ENCODE peak calls at places on chromosomes 11 and 22, in seven cellular contexts. C is K562, M is HCT116, W is HepG2, S is SK-N-SH, N is GM12878, Z is H1. Q is an unnamed sample.

GRCh38 chr11:111213256-111213655 is 32.3 kb upstream of the POU2AF2 start:
- DNase-seq in Z (no peak), S (no peak), N (no peak), C (no peak), W (no peak), M (no peak), Q (no peak)

GRCh38 chr22:46140989-46141928 is 9.1 kb upstream of the PPARA start:
- DNase-seq in M (no peak), Z (no peak), N (no peak), C (no peak), W (no peak), S (no peak), Q (no peak)

GRCh38 chr11:67303989-67304411 is 670 bp downstream of the SSH3 start:
- DNase-seq in S (peak), W (no peak), M (no peak), N (no peak), C (no peak), Z (peak), Q (no peak)

GRCh38 chr22:19287076-19287724 is 4.3 kb downstream of the CLTCL1 start:
- DNase-seq in C (no peak), S (no peak), W (no peak), Z (no peak), M (no peak), N (no peak), Q (no peak)

GRCh38 chr11:13896175-13896989 is 66.1 kb upstream of the SPON1 start:
- DNase-seq in S (no peak), Z (no peak), C (no peak), W (no peak), M (no peak), N (no peak), Q (no peak)

GRCh38 chr22:25833676-25834075 is 91.7 kb downstream of the MYO18B start:
- DNase-seq in M (no peak), W (no peak), S (no peak), Z (no peak), C (no peak), N (no peak), Q (no peak)

GRCh38 chr11:110447897-110448522 is 18.3 kb downstream of the FDX1 start:
- DNase-seq in W (no peak), M (no peak), Z (no peak), N (no peak), C (no peak), S (no peak), Q (peak)

GRCh38 chr11:85643255-85643654 is 4.5 kb upstream of the TMEM126A start:
- DNase-seq in N (no peak), C (no peak), S (no peak), Z (no peak), W (no peak), M (no peak), Q (no peak)

GRCh38 chr22:41745968-41746367 is 46.7 kb downstream of the MEI1 start:
- DNase-seq in S (no peak), Z (no peak), M (no peak), W (no peak), C (no peak), N (no peak), Q (no peak)

DNA sequence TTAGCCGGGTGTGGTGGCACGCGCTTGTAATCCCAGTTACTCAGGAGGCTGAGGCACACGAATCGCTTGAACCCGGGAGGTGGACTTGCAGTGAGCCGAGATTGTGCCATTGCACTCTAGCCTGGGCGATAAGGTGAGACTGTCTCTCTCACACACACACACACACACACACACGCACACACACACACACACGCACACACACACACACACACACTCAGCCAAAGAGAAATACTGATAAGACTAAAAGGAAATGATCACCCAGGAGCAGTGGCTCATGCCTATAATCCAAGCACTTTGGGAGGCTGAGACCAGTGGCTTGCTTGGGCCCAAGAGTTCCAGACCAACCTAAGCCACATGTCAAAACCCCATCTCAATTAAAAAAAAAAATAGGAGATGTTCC is 20.8 kb downstream of the HSPA8 start:
- DNase-seq in W (no peak), N (no peak), S (no peak), C (no peak), M (no peak), Z (no peak), Q (no peak)
- TF ChIP-seq JUND in W (no peak), N (no peak), S (no peak), C (no peak), M (no peak), Z (no peak), Q (no peak)

GRCh38 chr22:30596199-30596598 is 4.5 kb upstream of the PES1 start:
- DNase-seq in C (no peak), M (no peak), W (no peak), Z (no peak), N (no peak), S (no peak), Q (no peak)

GRCh38 chr22:30586414-30586813 is 5.3 kb downstream of the PES1 start:
- DNase-seq in N (no peak), M (no peak), W (no peak), C (no peak), Z (no peak), S (no peak), Q (no peak)

GRCh38 chr22:30596886-30597285 is 5.2 kb upstream of the PES1 start:
- DNase-seq in S (no peak), C (no peak), W (no peak), N (no peak), Z (peak), M (no peak), Q (no peak)

GRCh38 chr22:30591588-30592359 is at the start of gene PES1:
- DNase-seq in M (peak), C (peak), S (peak), N (peak), W (peak), Z (peak), Q (peak)

DNA sequence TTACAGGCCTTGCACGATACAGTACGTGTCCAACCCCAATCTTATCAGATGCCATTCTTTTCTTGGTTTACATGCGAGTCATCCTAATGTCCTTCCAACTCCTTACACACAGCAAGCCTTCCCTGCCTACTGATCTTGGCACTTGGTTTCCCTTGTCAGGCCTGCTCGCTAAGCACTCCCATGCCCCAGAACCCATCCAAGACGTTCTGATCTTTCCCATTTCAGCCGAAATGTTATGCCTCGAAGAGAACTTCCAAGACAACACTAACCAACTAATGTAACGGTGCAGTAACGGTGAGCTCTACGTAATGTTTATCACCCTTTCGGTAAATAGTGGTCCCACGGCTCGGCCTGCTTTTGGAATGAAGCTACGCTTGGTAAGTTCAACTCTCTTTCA is 521 bp downstream of the PES1 start:
- DNase-seq in M (no peak), N (no peak), C (no peak), Z (no peak), W (no peak), S (no peak), Q (no peak)
- TF ChIP-seq JUND in M (no peak), N (no peak), C (no peak), Z (no peak), W (no peak), S (no peak), Q (no peak)

GRCh38 chr11:47408598-47409439 is 429 bp downstream of the SLC39A13 start:
- DNase-seq in W (no peak), N (no peak), S (peak), Z (no peak), C (no peak), M (no peak), Q (peak)
- TF ChIP-seq JUND in W (no peak), N (no peak), S (no peak), Z (no peak), C (no peak), M (no peak), Q (no peak)

DNA sequence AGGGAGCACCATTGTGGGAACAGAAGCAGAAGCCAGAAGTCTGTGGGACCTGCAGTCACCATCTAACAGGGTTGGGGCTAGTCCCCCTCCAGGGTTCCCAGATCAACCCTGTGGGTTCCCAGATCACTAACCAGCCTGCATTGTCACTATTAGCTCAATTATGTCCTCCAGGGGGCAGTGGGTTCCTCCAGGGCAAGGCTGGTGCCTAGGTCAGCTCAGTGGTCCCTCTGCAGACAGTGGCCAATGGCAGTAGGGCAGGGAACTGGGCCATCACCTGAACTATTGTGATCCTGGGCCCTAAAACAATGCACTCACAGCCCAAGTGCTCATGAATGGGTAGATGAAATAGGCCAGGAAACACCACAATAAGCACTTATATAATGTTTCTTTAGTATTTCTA is 18.8 kb upstream of the PRSS23 start:
- DNase-seq in M (no peak), W (no peak), C (peak), Z (peak), S (no peak), N (no peak), Q (no peak)
- TF ChIP-seq JUND in M (no peak), W (no peak), C (no peak), Z (no peak), S (no peak), N (no peak), Q (no peak)

DNA sequence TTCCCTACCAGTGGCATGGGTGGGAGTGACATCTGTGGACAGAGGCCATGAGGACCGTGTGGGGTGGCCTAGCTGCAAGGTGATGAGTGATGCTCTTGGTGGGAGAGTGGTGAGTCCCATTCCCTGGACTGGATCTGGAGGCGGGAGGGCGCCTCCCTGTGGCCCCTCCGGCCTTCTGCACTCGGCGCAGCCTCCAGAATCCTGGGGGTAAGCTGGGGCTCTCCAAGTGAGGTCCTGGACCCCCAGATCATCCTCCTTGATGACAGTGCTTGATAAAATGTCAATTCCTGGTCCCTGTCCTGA is 32.3 kb upstream of the PRR5 start:
- DNase-seq in C (peak), S (peak), W (no peak), Z (peak), N (no peak), M (no peak), Q (no peak)
- TF ChIP-seq JUND in C (no peak), S (no peak), W (no peak), Z (no peak), N (no peak), M (no peak), Q (no peak)